ENCODE peak calls at places on chromosome 1, in six cellular contexts. N is tibial nerve; R is H54; E is activated T-helper 9 cell treated with anti-CD3 and anti-CD28 coated beads, Interleukin-2, amount 50 U/mL, for 16 hours; K is T-helper 17 cell; F is substantia nigra. D is an unnamed sample.

GRCh38 chr1:239811211-239811902 is 280.3 kb upstream of the FMN2 start:
- DNase-seq in N (no peak), R (no peak), E (no peak), K (no peak), F (no peak), D (no peak)

GRCh38 chr1:204104331-204105222 is 31.7 kb downstream of the SOX13 start:
- DNase-seq in N (no peak), R (peak), E (no peak), K (no peak), F (no peak), D (no peak)

GRCh38 chr1:224380003-224380402 is 23.3 kb downstream of the CNIH4 start:
- DNase-seq in N (no peak), R (no peak), E (peak), K (no peak), F (no peak), D (peak)

GRCh38 chr1:203536981-203537455 is 43.1 kb downstream of the OPTC start:
- DNase-seq in N (no peak), R (no peak), E (no peak), K (no peak), F (no peak), D (no peak)

GRCh38 chr1:198620951-198621824 is 17.7 kb upstream of the PTPRC start:
- DNase-seq in N (no peak), R (no peak), E (peak), K (peak), F (no peak), D (peak)

GRCh38 chr1:152348447-152348846 is 11.4 kb downstream of the FLG2 start:
- DNase-seq in N (no peak), R (no peak), E (no peak), K (no peak), F (no peak), D (peak)

GRCh38 chr1:6511056-6511455 is 19.6 kb upstream of the PLEKHG5 start:
- DNase-seq in N (no peak), R (no peak), E (no peak), K (no peak), F (no peak), D (no peak)

GRCh38 chr1:2144501-2145090 is 50.0 kb downstream of the FAAP20 start:
- DNase-seq in N (no peak), R (no peak), E (no peak), K (no peak), F (no peak), D (no peak)

GRCh38 chr1:221439734-221440436 is 302.0 kb downstream of the DUSP10 start:
- DNase-seq in N (no peak), R (peak), E (peak), K (no peak), F (no peak), D (no peak)

GRCh38 chr1:63917571-63918394 is 144.0 kb downstream of the ROR1 start:
- DNase-seq in N (no peak), R (no peak), E (no peak), K (no peak), F (no peak), D (no peak)

GRCh38 chr1:234986750-234987414 is 141.8 kb downstream of the TOMM20 start:
- DNase-seq in N (no peak), R (no peak), E (no peak), K (no peak), F (no peak), D (no peak)

GRCh38 chr1:150196411-150196810 is 39.5 kb downstream of the ANP32E start:
- DNase-seq in N (no peak), R (no peak), E (no peak), K (no peak), F (no peak), D (no peak)

GRCh38 chr1:244066954-244067716 is 16.1 kb downstream of the ZBTB18 start:
- DNase-seq in N (no peak), R (no peak), E (no peak), K (no peak), F (no peak), D (no peak)

GRCh38 chr1:197557302-197557701 is 218.0 kb downstream of the DENND1B start:
- DNase-seq in N (no peak), R (no peak), E (no peak), K (no peak), F (no peak), D (no peak)

GRCh38 chr1:32464716-32465540 is at the start of gene ZBTB8B:
- DNase-seq in N (peak), R (no peak), E (no peak), K (no peak), F (peak), D (no peak)

GRCh38 chr1:151756291-151756690 is 7.0 kb downstream of the MRPL9 start:
- DNase-seq in N (no peak), R (peak), E (no peak), K (no peak), F (no peak), D (no peak)

GRCh38 chr1:218521414-218522169 is 176.5 kb downstream of the TGFB2 start:
- DNase-seq in N (peak), R (no peak), E (peak), K (no peak), F (peak), D (peak)

GRCh38 chr1:26993237-26994019 is at the start of gene TRNP1:
- DNase-seq in N (peak), R (peak), E (peak), K (peak), F (peak), D (no peak)

GRCh38 chr1:44354268-44354839 is 703 bp downstream of the ERI3 start:
- DNase-seq in N (no peak), R (no peak), E (no peak), K (no peak), F (no peak), D (no peak)

GRCh38 chr1:9827558-9828185 is 3.9 kb upstream of the CLSTN1 start:
- DNase-seq in N (no peak), R (no peak), E (no peak), K (no peak), F (no peak), D (peak)

GRCh38 chr1:222892137-222892763 is 77.4 kb downstream of the DISP1 start:
- DNase-seq in N (no peak), R (no peak), E (no peak), K (no peak), F (no peak), D (no peak)

GRCh38 chr1:52842643-52843310 is at the start of gene ZYG11A:
- DNase-seq in N (no peak), R (peak), E (peak), K (peak), F (no peak), D (peak)

GRCh38 chr1:209564904-209565303 is 18.6 kb upstream of the CAMK1G start:
- DNase-seq in N (no peak), R (no peak), E (no peak), K (no peak), F (no peak), D (no peak)

GRCh38 chr1:148362141-148362929 is 120.8 kb downstream of the PPIAL4G start:
- DNase-seq in N (no peak), R (no peak), E (peak), K (no peak), F (no peak), D (no peak)

GRCh38 chr1:145889722-145890121 is 4.1 kb upstream of the ANKRD35 start:
- DNase-seq in N (no peak), R (no peak), E (no peak), K (no peak), F (no peak), D (no peak)

GRCh38 chr1:43753422-43753821 is 46.1 kb downstream of the ST3GAL3 start:
- DNase-seq in N (no peak), R (no peak), E (no peak), K (no peak), F (no peak), D (no peak)

GRCh38 chr1:235532350-235532749 is 28.1 kb upstream of the B3GALNT2 start:
- DNase-seq in N (no peak), R (peak), E (no peak), K (no peak), F (no peak), D (no peak)

GRCh38 chr1:186617860-186618780 is 62.1 kb downstream of the PTGS2 start:
- DNase-seq in N (no peak), R (peak), E (no peak), K (no peak), F (peak), D (peak)